ENCODE peak calls at places on chromosome 19, in ten cellular contexts. L is naive B cell, K is HFFc6, B is left ventricle myocardium superior, G is T-helper 1 cell, X is AML-193, S is occipital lobe, D is hepatocyte, A is iris pigment epithelial cell, P is ascending aorta. W is an unnamed sample.

GRCh38 chr19:34217952-34218817 is 36.2 kb upstream of the GARRE1 start:
- DNase-seq in L (peak), S (no peak), A (peak), K (peak), P (no peak), X (peak), G (peak), D (peak), B (no peak), W (peak)

GRCh38 chr19:5369962-5370367 is 29.4 kb upstream of the PTPRS start:
- DNase-seq in G (no peak), P (no peak), L (peak), B (peak), X (no peak), S (no peak), D (peak), A (peak), K (peak), W (peak)

GRCh38 chr19:11581740-11582139 is 4.3 kb upstream of the ACP5 start:
- DNase-seq in D (no peak), P (no peak), A (peak), S (no peak), X (no peak), K (no peak), L (peak), B (no peak), G (no peak), W (peak)

GRCh38 chr19:58021541-58022282 is 12.1 kb upstream of the ZSCAN1 start:
- DNase-seq in D (peak), A (peak), K (no peak), X (no peak), S (no peak), B (no peak), L (peak), G (peak), P (no peak), W (peak)

GRCh38 chr19:46133101-46133627 is 8.7 kb upstream of the IGFL3 start:
- DNase-seq in X (no peak), B (no peak), K (peak), P (no peak), S (peak), L (no peak), G (no peak), A (peak), D (peak), W (peak)

GRCh38 chr19:42024622-42025111 is 30.6 kb upstream of the ATP1A3 start:
- DNase-seq in G (no peak), D (peak), X (no peak), P (no peak), L (no peak), B (peak), K (peak), S (no peak), A (no peak), W (peak)

GRCh38 chr19:51651216-51651846 is 4.7 kb upstream of the SIGLEC14 start:
- DNase-seq in L (peak), B (no peak), S (no peak), X (peak), P (no peak), G (no peak), A (no peak), K (no peak), D (no peak), W (no peak)

GRCh38 chr19:10454267-10454666 is 33.9 kb downstream of the PDE4A start:
- DNase-seq in K (no peak), L (no peak), X (no peak), A (no peak), P (no peak), D (no peak), S (peak), G (no peak), B (no peak), W (no peak)

GRCh38 chr19:42135836-42136235 is 3.6 kb upstream of the POU2F2 start:
- DNase-seq in P (no peak), G (no peak), D (no peak), X (no peak), K (no peak), A (no peak), S (no peak), L (no peak), B (no peak), W (no peak)

GRCh38 chr19:52566588-52566987 is 3.5 kb upstream of the ZNF701 start:
- DNase-seq in B (no peak), X (no peak), A (peak), P (no peak), D (peak), L (no peak), G (no peak), S (no peak), K (peak), W (no peak)

GRCh38 chr19:54209748-54210494 is 9.3 kb downstream of the RPS9 start:
- DNase-seq in X (peak), D (peak), L (no peak), P (peak), K (peak), G (no peak), B (peak), S (peak), A (peak), W (peak)

GRCh38 chr19:10290876-10291553 is 1.3 kb downstream of the ICAM5 start:
- DNase-seq in A (peak), X (no peak), K (peak), S (no peak), G (peak), B (peak), D (peak), P (no peak), L (no peak), W (peak)

GRCh38 chr19:55642153-55643002 is 1.1 kb upstream of the ZNF581 start:
- DNase-seq in L (peak), P (no peak), G (no peak), D (no peak), S (no peak), X (no peak), B (peak), K (no peak), A (peak), W (no peak)

GRCh38 chr19:33685541-33685940 is 63.8 kb downstream of the CHST8 start:
- DNase-seq in G (no peak), D (no peak), S (no peak), P (no peak), B (no peak), L (no peak), X (no peak), K (no peak), A (no peak), W (no peak)

GRCh38 chr19:4064073-4064550 is 2.6 kb downstream of the ZBTB7A start:
- DNase-seq in A (peak), P (no peak), D (peak), L (no peak), X (no peak), S (no peak), B (no peak), K (no peak), G (no peak), W (no peak)

GRCh38 chr19:8526345-8527062 is 12.5 kb upstream of the ZNF414 start:
- DNase-seq in K (peak), X (no peak), D (peak), B (peak), A (peak), G (no peak), L (no peak), P (peak), S (peak), W (peak)

GRCh38 chr19:1492474-1493006 is 1.6 kb downstream of the REEP6 start:
- DNase-seq in L (no peak), G (no peak), X (no peak), K (no peak), A (no peak), D (peak), S (no peak), P (no peak), B (no peak), W (no peak)

GRCh38 chr19:18520848-18521691 is 800 bp downstream of the ELL start:
- DNase-seq in P (no peak), S (no peak), B (no peak), L (peak), G (no peak), X (peak), A (no peak), K (no peak), D (peak), W (peak)

GRCh38 chr19:35247526-35248309 is 1.1 kb upstream of the LSR start:
- DNase-seq in D (peak), S (no peak), L (no peak), A (no peak), K (no peak), B (peak), G (peak), P (no peak), X (no peak), W (no peak)

GRCh38 chr19:5515737-5516136 is 52.0 kb downstream of the TINCR start:
- DNase-seq in P (no peak), K (no peak), A (no peak), G (no peak), S (no peak), B (no peak), D (no peak), X (no peak), L (no peak), W (no peak)

GRCh38 chr19:5434970-5435641 is 20.1 kb upstream of the ZNRF4 start:
- DNase-seq in K (peak), L (no peak), A (peak), D (peak), G (no peak), P (no peak), B (no peak), X (no peak), S (peak), W (peak)

GRCh38 chr19:7658219-7658686 is 10.6 kb upstream of the RETN start:
- DNase-seq in B (no peak), D (no peak), S (peak), X (no peak), P (no peak), A (peak), K (no peak), G (no peak), L (peak), W (no peak)